ENCODE peak calls at places on chromosomes 3 and 15, in five cellular contexts. B is PC-3, Y is dorsolateral prefrontal cortex, W is tibial nerve, X is hepatocyte. R is an unnamed sample. For H3K27me3, the result is how much of the 10 kb centered on the place peaks cover.

GRCh38 chr3:196414469-196414868 is 17.8 kb downstream of the UBXN7 start:
- DNase-seq in X (no peak), W (no peak), B (peak), Y (no peak), R (no peak)

GRCh38 chr15:48040166-48040817 is 80.5 kb upstream of the SLC24A5 start:
- DNase-seq in X (peak), B (no peak), Y (no peak), W (no peak), R (no peak)

GRCh38 chr15:48221885-48222284 is 15.8 kb downstream of the SLC12A1 start:
- DNase-seq in B (no peak), Y (no peak), X (no peak), W (no peak), R (no peak)

GRCh38 chr15:52481915-52482314 is 46.8 kb downstream of the MYO5A start:
- DNase-seq in W (no peak), Y (no peak), B (peak), X (no peak), R (no peak)

GRCh38 chr3:48222616-48223513 is at the start of gene CAMP:
- DNase-seq in B (peak), W (peak), Y (no peak), X (peak), R (peak)

GRCh38 chr15:84921121-84921520 is 36.7 kb downstream of the SLC28A1 start:
- DNase-seq in B (no peak), X (no peak), W (no peak), Y (no peak), R (no peak)

GRCh38 chr3:56976666-56977560 is 83.6 kb upstream of the SPATA12 start:
- DNase-seq in W (no peak), X (peak), B (no peak), Y (peak), R (peak)

GRCh38 chr15:101062063-101062462 is 142.9 kb downstream of the LRRK1 start:
- DNase-seq in W (no peak), Y (no peak), B (no peak), X (no peak), R (no peak)

GRCh38 chr15:50358805-50359204 is 3.8 kb upstream of the GABPB1 start:
- DNase-seq in X (peak), W (no peak), B (peak), Y (no peak), R (no peak)

GRCh38 chr15:34628577-34629152 is 45.2 kb upstream of the GOLGA8B start:
- DNase-seq in X (no peak), B (peak), W (no peak), Y (no peak), R (no peak)

GRCh38 chr3:141268791-141269190 is 37.2 kb downstream of the PXYLP1 start:
- DNase-seq in X (no peak), Y (no peak), W (no peak), B (no peak), R (no peak)

GRCh38 chr3:37625690-37626089 is 236.0 kb upstream of the CTDSPL start:
- DNase-seq in Y (no peak), W (no peak), X (no peak), B (no peak), R (no peak)

GRCh38 chr3:126926684-126927404 is 56.1 kb upstream of the PLXNA1 start:
- DNase-seq in X (peak), W (peak), Y (no peak), B (peak), R (peak)

GRCh38 chr15:48559270-48559669 is 86.2 kb downstream of the FBN1 start:
- DNase-seq in X (peak), W (no peak), Y (no peak), B (no peak), R (peak)

GRCh38 chr3:52246728-52247454 is 1.3 kb downstream of the PPM1M start:
- DNase-seq in B (no peak), W (no peak), Y (no peak), X (no peak), R (no peak)

GRCh38 chr3:17013050-17013449 is 128.3 kb downstream of the PLCL2 start:
- DNase-seq in W (no peak), B (peak), X (no peak), Y (no peak), R (no peak)

GRCh38 chr3:99656606-99657005 is 18.2 kb downstream of the COL8A1 start:
- DNase-seq in B (no peak), W (no peak), X (no peak), Y (no peak), R (no peak)

GRCh38 chr15:31465083-31465955 is 138.7 kb downstream of the KLF13 start:
- DNase-seq in B (peak), W (no peak), Y (no peak), X (no peak), R (peak)

GRCh38 chr15:33454996-33455395 is 144.2 kb downstream of the RYR3 start:
- DNase-seq in Y (no peak), X (no peak), W (no peak), B (no peak), R (no peak)

GRCh38 chr3:141950572-141951493 is 74.4 kb downstream of the ATP1B3 start:
- DNase-seq in W (no peak), B (no peak), X (no peak), Y (no peak), R (no peak)

GRCh38 chr3:114640126-114640525 is 346.3 kb downstream of the TIGIT start:
- DNase-seq in Y (no peak), X (no peak), W (no peak), B (no peak), R (no peak)

GRCh38 chr3:123272547-123272946 is 70.8 kb downstream of the SEC22A start:
- DNase-seq in W (no peak), X (no peak), Y (no peak), B (peak), R (no peak)

GRCh38 chr3:194607592-194608386 is 25.4 kb downstream of the TMEM44 start:
- DNase-seq in Y (no peak), X (no peak), B (no peak), W (no peak), R (no peak)

GRCh38 chr3:58955308-58955707 is 94.5 kb downstream of the CFAP20DC start:
- DNase-seq in X (no peak), W (no peak), B (no peak), Y (no peak), R (no peak)

GRCh38 chr15:85805392-85805791 is 10.7 kb upstream of the KLHL25 start:
- DNase-seq in X (no peak), B (no peak), Y (no peak), W (no peak), R (no peak)

DNA sequence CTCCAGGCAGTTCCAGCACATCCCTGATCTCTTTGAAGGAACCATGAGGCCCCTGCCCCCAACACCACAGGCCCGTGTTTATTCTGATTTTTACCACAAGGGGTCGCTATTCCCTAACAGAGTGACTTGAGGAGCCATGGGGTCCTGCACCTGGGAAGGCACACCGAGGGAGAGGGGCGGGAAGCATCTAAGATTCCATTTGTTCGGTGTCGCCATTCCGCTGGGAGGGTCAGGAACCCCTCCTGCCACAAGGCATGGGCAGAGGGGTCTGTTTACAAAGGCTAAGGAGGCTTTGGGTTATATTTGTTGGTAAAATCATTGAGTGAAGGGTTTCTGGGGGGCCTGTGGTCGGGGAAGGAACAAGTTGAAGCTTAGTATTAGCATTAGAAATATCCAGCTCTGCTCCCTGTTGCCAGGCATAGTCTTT is 77.1 kb downstream of the WDR76 start:
- DNase-seq in X (peak), Y (no peak), B (peak), W (no peak), R (no peak)
- TF ChIP-seq CTCF in X (peak), Y (peak), B (peak), W (peak), R (peak)

GRCh38 chr15:99476413-99477222 is 89.2 kb upstream of the MEF2A start:
- DNase-seq in X (peak), B (peak), Y (no peak), W (no peak), R (peak)
- H3K27ac ChIP-seq in X (peak), B (peak), Y (peak), W (peak), R (peak)

GRCh38 chr15:79002631-79003030 is 57.8 kb upstream of the CTSH start:
- DNase-seq in B (no peak), W (no peak), Y (no peak), X (no peak), R (no peak)
- H3K27me3 ChIP-seq in B (under half), W (under half), Y (under half), X (under half), R (under half)

GRCh38 chr3:179148446-179149238 is 485 bp downstream of the PIK3CA start:
- DNase-seq in W (peak), Y (peak), X (peak), B (peak), R (peak)
- TF ChIP-seq CTCF in W (no peak), Y (no peak), X (no peak), B (no peak), R (no peak)

DNA sequence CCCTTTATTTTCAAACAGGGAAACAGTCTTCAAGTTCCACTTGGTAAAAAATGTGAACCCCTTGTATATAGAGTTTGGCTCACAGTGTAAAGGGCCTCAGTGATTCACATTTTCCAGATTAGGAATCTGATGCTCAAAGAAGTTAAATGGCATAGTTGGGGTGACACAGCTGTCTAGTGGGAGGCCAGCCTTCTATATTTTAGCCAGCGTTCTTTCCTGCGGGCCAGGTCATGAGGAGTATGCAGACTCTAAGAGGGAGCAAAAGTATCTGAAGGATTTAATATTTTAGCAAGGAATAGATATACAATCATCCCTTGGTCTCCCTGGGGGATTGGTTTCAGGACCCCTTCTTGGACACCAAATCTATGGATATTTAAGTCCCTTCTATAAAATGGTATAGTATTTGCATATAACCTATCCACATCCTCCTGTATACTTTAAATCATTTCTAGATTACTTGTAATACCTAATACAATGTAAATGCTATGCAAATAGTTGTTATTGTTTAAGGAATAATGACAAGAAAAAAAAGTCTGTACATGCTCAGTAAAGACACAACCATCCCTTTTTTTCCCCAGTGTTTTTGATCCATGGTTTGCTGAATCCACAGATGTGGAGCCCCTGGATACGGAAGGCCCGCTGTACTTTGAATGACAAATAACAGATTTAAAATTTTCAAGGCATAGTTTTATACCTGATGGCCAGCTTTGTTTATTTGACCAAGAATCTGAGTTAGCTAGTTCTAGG is 7.0 kb downstream of the B2M start:
- DNase-seq in W (no peak), X (no peak), Y (no peak), B (no peak), R (no peak)
- H3K27ac ChIP-seq in W (no peak), X (no peak), Y (no peak), B (no peak), R (no peak)

GRCh38 chr3:181709537-181710279 is 2.0 kb upstream of the SOX2 start:
- DNase-seq in W (peak), B (peak), X (peak), Y (peak), R (no peak)
- H3K27me3 ChIP-seq in W (under half), B (half or more), X (half or more), Y (under half), R (half or more)

GRCh38 chr3:24087469-24087868 is 142.4 kb downstream of the NR1D2 start:
- DNase-seq in Y (no peak), B (no peak), W (no peak), X (no peak), R (no peak)

GRCh38 chr3:24086597-24087369 is 141.7 kb downstream of the NR1D2 start:
- DNase-seq in Y (no peak), B (no peak), W (no peak), X (peak), R (no peak)

GRCh38 chr3:24088782-24089181 is 143.7 kb downstream of the NR1D2 start:
- DNase-seq in X (peak), B (peak), W (no peak), Y (no peak), R (no peak)
- TF ChIP-seq CTCF in X (peak), B (peak), W (no peak), Y (no peak), R (no peak)

GRCh38 chr3:15346516-15346915 is 14.1 kb upstream of the SH3BP5 start:
- DNase-seq in X (no peak), Y (no peak), B (no peak), W (no peak), R (no peak)

GRCh38 chr3:15342945-15343344 is 10.6 kb upstream of the SH3BP5 start:
- DNase-seq in X (no peak), W (no peak), Y (no peak), B (no peak), R (no peak)

GRCh38 chr3:15345608-15346137 is 13.3 kb upstream of the SH3BP5 start:
- DNase-seq in X (no peak), Y (no peak), W (no peak), B (no peak), R (no peak)

GRCh38 chr3:15347104-15347736 is 14.8 kb upstream of the SH3BP5 start:
- DNase-seq in X (no peak), Y (no peak), W (no peak), B (no peak), R (no peak)

DNA sequence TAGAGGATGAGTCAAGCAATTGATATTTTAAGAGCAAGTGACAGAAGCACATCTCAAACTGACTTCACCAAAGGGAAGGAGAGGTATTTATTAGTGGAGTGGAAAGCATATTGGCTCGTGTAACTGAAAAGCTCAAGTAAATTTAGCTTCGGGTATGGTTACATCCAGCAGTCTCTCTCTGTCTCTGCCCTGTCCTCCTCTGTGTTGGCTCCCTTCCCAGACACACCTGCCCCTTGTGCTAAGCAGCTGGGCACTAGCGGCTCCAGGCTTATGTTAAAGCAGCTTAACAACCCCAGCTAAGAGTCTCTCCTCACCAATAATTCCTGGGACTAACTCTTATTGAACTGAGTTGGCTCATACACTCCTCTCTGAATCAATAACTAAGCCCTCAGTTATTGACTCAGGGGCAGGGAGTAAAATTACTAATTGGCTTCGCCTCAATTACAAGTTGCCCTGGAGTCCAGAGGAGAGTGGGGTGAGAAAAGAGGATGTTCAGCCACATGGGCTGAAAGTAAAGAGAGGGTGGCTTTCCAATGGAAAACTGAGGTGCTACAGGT is 12.7 kb upstream of the SH3BP5 start:
- DNase-seq in X (no peak), W (no peak), Y (no peak), B (no peak), R (no peak)
- H3K27ac ChIP-seq in X (no peak), W (no peak), Y (no peak), B (no peak), R (no peak)

GRCh38 chr3:158103956-158104338 is 2.3 kb downstream of the SHOX2 start:
- DNase-seq in B (no peak), Y (no peak), X (no peak), W (no peak), R (no peak)
- H3K27me3 ChIP-seq in B (under half), Y (half or more), X (half or more), W (under half), R (half or more)